ENCODE peak calls at places on chromosomes 4 and X, in ten cellular contexts. C is HCEC 1CT; K is NCI-H1417; H is neural progenitor cell; I is neural crest cell; G is NCI-H2081; P is NCI-H1092 treated with DMSO at 0.1 percent for 48 hours; B is chondrocyte; U is NT2/D1; R is activated T-helper 9 cell treated with anti-CD3 and anti-CD28 coated beads, Interleukin-2, amount 50 U/mL, for 16 hours. Z is an unnamed sample.

GRCh38 chrX:134908235-134908834 is 82.5 kb upstream of the SMIM10 start:
- DNase-seq in C (peak), G (no peak), U (no peak), I (no peak), P (no peak), H (no peak), R (no peak), B (no peak), K (peak), Z (no peak)

GRCh38 chr4:150033109-150033508 is 45.1 kb upstream of the DCLK2 start:
- DNase-seq in I (no peak), G (no peak), C (no peak), H (no peak), B (no peak), K (no peak), P (no peak), R (no peak), U (no peak), Z (no peak)

GRCh38 chr4:53866055-53866454 is 198.3 kb downstream of the CHIC2 start:
- DNase-seq in K (no peak), B (no peak), H (no peak), I (no peak), P (no peak), R (no peak), U (no peak), C (no peak), G (no peak), Z (no peak)

GRCh38 chr4:5976431-5976830 is 41.8 kb downstream of the C4orf50 start:
- DNase-seq in H (no peak), C (no peak), G (no peak), U (no peak), B (no peak), R (no peak), I (no peak), K (no peak), P (no peak), Z (no peak)

GRCh38 chr4:175560628-175561027 is 251.4 kb downstream of the GPM6A start:
- DNase-seq in U (no peak), K (no peak), B (no peak), P (peak), R (no peak), I (no peak), G (peak), H (no peak), C (peak), Z (no peak)

GRCh38 chr4:37827802-37828321 is 1.4 kb downstream of the PGM2 start:
- DNase-seq in H (peak), B (no peak), C (no peak), P (no peak), R (no peak), G (no peak), I (no peak), K (no peak), U (no peak), Z (no peak)

GRCh38 chrX:12814434-12814833 is 23.2 kb downstream of the PRPS2 start:
- DNase-seq in K (peak), H (peak), I (peak), B (no peak), G (no peak), C (peak), R (no peak), U (peak), P (peak), Z (no peak)

GRCh38 chr4:152937535-152938236 is 1.6 kb downstream of the FHDC1 start:
- DNase-seq in C (peak), B (no peak), G (no peak), K (peak), I (peak), U (no peak), H (peak), R (no peak), P (peak), Z (peak)

GRCh38 chr4:10606483-10607155 is 77.9 kb downstream of the CLNK start:
- DNase-seq in G (no peak), P (no peak), K (no peak), B (no peak), U (no peak), I (no peak), H (no peak), C (peak), R (no peak), Z (no peak)

GRCh38 chr4:56465599-56466295 is 1.7 kb upstream of the SRP72 start:
- DNase-seq in C (peak), K (no peak), I (no peak), P (no peak), B (no peak), U (no peak), R (no peak), G (no peak), H (peak), Z (no peak)